ENCODE peak calls at places on chromosomes 3 and 15, in seven cellular contexts. G is IMR-90, D is H9, M is mesendoderm, Z is mesenchymal stem cell, W is neuronal stem cell, J is trophoblast cell. A is an unnamed sample. For H3K79me1, the result is how much of the 10 kb centered on the place peaks cover.

GRCh38 chr3:143170676-143171075 is 51.1 kb downstream of the CHST2 start:
- DNase-seq in G (peak), W (no peak), M (no peak), D (no peak), Z (peak), J (no peak), A (no peak)

GRCh38 chr3:79006077-79006476 is 761.7 kb downstream of the ROBO1 start:
- DNase-seq in Z (no peak), M (no peak), D (no peak), J (no peak), W (no peak), G (no peak), A (no peak)

GRCh38 chr3:2950159-2950558 is 160.0 kb downstream of the IL5RA start:
- DNase-seq in G (no peak), W (no peak), J (no peak), Z (no peak), D (no peak), M (no peak), A (no peak)

GRCh38 chr3:178003756-178004155 is 532.5 kb upstream of the KCNMB2 start:
- DNase-seq in W (no peak), D (no peak), M (no peak), Z (no peak), G (peak), J (peak), A (no peak)

GRCh38 chr3:107987036-107987557 is 103.7 kb downstream of the CD47 start:
- DNase-seq in M (no peak), W (no peak), G (peak), J (peak), Z (peak), D (no peak), A (no peak)

GRCh38 chr15:46080018-46080417 is 445.2 kb downstream of the SQOR start:
- DNase-seq in J (no peak), W (peak), Z (no peak), M (peak), G (no peak), D (peak), A (no peak)

GRCh38 chr3:185820973-185821758 is 3.7 kb downstream of the IGF2BP2 start:
- DNase-seq in J (peak), G (peak), W (no peak), M (peak), Z (peak), D (no peak), A (no peak)

GRCh38 chr15:56629133-56629532 is 104.2 kb downstream of the ZNF280D start:
- DNase-seq in J (peak), G (no peak), Z (peak), D (no peak), M (no peak), W (no peak), A (no peak)

GRCh38 chr3:10459954-10460754 is 45.2 kb downstream of the ATP2B2 start:
- DNase-seq in J (peak), D (peak), W (peak), G (peak), M (peak), Z (peak), A (peak)

GRCh38 chr3:180871901-180872300 is 40.6 kb upstream of the FXR1 start:
- DNase-seq in M (peak), W (no peak), J (no peak), Z (no peak), G (peak), D (no peak), A (no peak)

GRCh38 chr3:128466840-128467541 is at the start of gene DNAJB8:
- DNase-seq in J (no peak), M (no peak), W (no peak), Z (no peak), G (no peak), D (no peak), A (no peak)

GRCh38 chr15:89836255-89837133 is 21.8 kb upstream of the ANPEP start:
- DNase-seq in D (no peak), W (no peak), J (peak), G (peak), Z (peak), M (peak), A (no peak)

GRCh38 chr3:105367063-105367405 is 325 bp downstream of the ALCAM start:
- DNase-seq in W (no peak), J (no peak), G (no peak), D (peak), Z (peak), M (no peak), A (no peak)

GRCh38 chr15:67882487-67883227 is 42.8 kb upstream of the RNU6-1 start:
- DNase-seq in W (no peak), J (no peak), Z (peak), G (peak), D (no peak), M (no peak), A (no peak)

GRCh38 chr15:99969261-99969960 is 236.2 kb upstream of the LYSMD4 start:
- DNase-seq in J (no peak), M (no peak), W (no peak), Z (no peak), G (no peak), D (no peak), A (no peak)

GRCh38 chr15:71800835-71801745 is 9.3 kb upstream of the NR2E3 start:
- DNase-seq in G (peak), M (peak), J (peak), Z (peak), W (peak), D (no peak), A (peak)

GRCh38 chr3:86968224-86968932 is 22.6 kb downstream of the VGLL3 start:
- DNase-seq in D (no peak), Z (no peak), M (no peak), G (no peak), J (peak), W (no peak), A (no peak)

GRCh38 chr3:194814878-194815357 is 129.2 kb downstream of the FAM43A start:
- DNase-seq in J (no peak), D (no peak), G (peak), Z (no peak), W (no peak), M (no peak), A (no peak)

GRCh38 chr3:123941150-123941941 is 19.7 kb downstream of the CCDC14 start:
- DNase-seq in D (no peak), Z (no peak), W (no peak), M (no peak), J (peak), G (no peak), A (no peak)

GRCh38 chr15:65376767-65377104 is 1.1 kb downstream of the IGDCC3 start:
- DNase-seq in M (peak), G (no peak), D (peak), J (no peak), Z (no peak), W (no peak), A (no peak)

GRCh38 chr3:14415501-14415900 is 13.1 kb downstream of the SLC6A6 start:
- DNase-seq in Z (peak), M (no peak), G (peak), W (no peak), D (no peak), J (peak), A (no peak)

GRCh38 chr3:141561426-141562034 is 74.7 kb downstream of the RASA2 start:
- DNase-seq in D (no peak), W (peak), Z (peak), J (peak), G (peak), M (peak), A (no peak)

GRCh38 chr15:89543389-89543788 is 31.9 kb upstream of the TICRR start:
- DNase-seq in W (no peak), J (no peak), M (peak), Z (no peak), D (no peak), G (no peak), A (no peak)

GRCh38 chr3:100717637-100718487 is 8.6 kb downstream of the TFG start:
- DNase-seq in W (no peak), J (no peak), Z (no peak), M (no peak), G (no peak), D (no peak), A (no peak)
- H3K79me1 ChIP-seq in W (under half), J (under half), Z (under half), M (under half), G (under half), D (under half), A (under half)

GRCh38 chr15:50440932-50441331 is 16.7 kb downstream of the USP8 start:
- DNase-seq in J (no peak), G (no peak), Z (no peak), D (no peak), W (no peak), M (no peak), A (no peak)

GRCh38 chr15:50431204-50431603 is 7.0 kb downstream of the USP8 start:
- DNase-seq in G (peak), D (no peak), W (no peak), J (no peak), M (no peak), Z (no peak), A (no peak)

GRCh38 chr15:50438251-50438650 is 14.0 kb downstream of the USP8 start:
- DNase-seq in G (no peak), Z (no peak), D (no peak), W (no peak), M (no peak), J (peak), A (no peak)

GRCh38 chr15:50435772-50436171 is 11.6 kb downstream of the USP8 start:
- DNase-seq in Z (no peak), J (no peak), W (no peak), G (no peak), D (no peak), M (no peak), A (no peak)
- H3K79me1 ChIP-seq in Z (under half), J (under half), W (under half), G (under half), D (under half), M (under half), A (under half)

GRCh38 chr3:160485931-160486330 is 36.3 kb upstream of the TRIM59 start:
- DNase-seq in D (no peak), G (no peak), M (no peak), Z (no peak), W (no peak), J (no peak), A (no peak)

GRCh38 chr3:160486459-160486869 is 36.9 kb upstream of the TRIM59 start:
- DNase-seq in M (peak), Z (peak), W (peak), G (peak), D (no peak), J (peak), A (no peak)

GRCh38 chr3:160490166-160490565 is 40.6 kb upstream of the TRIM59 start:
- DNase-seq in G (no peak), M (no peak), W (no peak), D (no peak), J (peak), Z (no peak), A (no peak)
- H3K79me1 ChIP-seq in G (under half), M (under half), W (under half), D (under half), J (under half), Z (under half), A (under half)

GRCh38 chr15:76168237-76168984 is 108.6 kb downstream of the TMEM266 start:
- DNase-seq in D (no peak), M (no peak), Z (no peak), G (no peak), J (no peak), W (no peak), A (no peak)
- H3K79me1 ChIP-seq in D (under half), M (under half), Z (under half), G (under half), J (under half), W (under half), A (under half)

GRCh38 chr3:134194247-134194646 is 56.4 kb downstream of the RYK start:
- DNase-seq in D (no peak), W (no peak), G (no peak), Z (no peak), M (no peak), J (no peak), A (no peak)
- H3K79me1 ChIP-seq in D (under half), W (under half), G (under half), Z (under half), M (under half), J (under half), A (under half)

GRCh38 chr15:82572986-82573385 is 32.7 kb upstream of the RPS17 start:
- DNase-seq in M (no peak), J (no peak), G (no peak), D (no peak), W (no peak), Z (no peak), A (no peak)

GRCh38 chr15:82570721-82571519 is 30.7 kb upstream of the RPS17 start:
- DNase-seq in J (no peak), G (peak), W (no peak), D (peak), Z (peak), M (peak), A (no peak)

GRCh38 chr15:82569834-82570233 is 29.6 kb upstream of the RPS17 start:
- DNase-seq in J (no peak), M (no peak), Z (no peak), D (no peak), W (no peak), G (no peak), A (no peak)

GRCh38 chr15:82571722-82572222 is 31.5 kb upstream of the RPS17 start:
- DNase-seq in D (peak), J (no peak), M (peak), Z (peak), G (peak), W (peak), A (peak)

GRCh38 chr15:82572311-82572710 is 32.1 kb upstream of the RPS17 start:
- DNase-seq in M (no peak), W (no peak), G (peak), J (no peak), D (no peak), Z (peak), A (no peak)
- H3K79me1 ChIP-seq in M (under half), W (under half), G (under half), J (under half), D (under half), Z (under half), A (under half)

GRCh38 chr3:135018171-135018923 is 223.3 kb downstream of the EPHB1 start:
- DNase-seq in Z (no peak), M (no peak), J (no peak), G (no peak), W (no peak), D (no peak), A (no peak)

GRCh38 chr3:135020181-135020580 is 225.1 kb downstream of the EPHB1 start:
- DNase-seq in G (no peak), M (no peak), W (no peak), Z (no peak), J (no peak), D (no peak), A (no peak)

GRCh38 chr3:135023985-135024658 is 229.1 kb downstream of the EPHB1 start:
- DNase-seq in D (no peak), Z (no peak), M (peak), W (no peak), J (no peak), G (no peak), A (peak)
- H3K79me1 ChIP-seq in D (under half), Z (under half), M (under half), W (under half), J (under half), G (under half), A (under half)

GRCh38 chr15:40593588-40594428 is at the start of gene KNL1:
- DNase-seq in M (peak), W (peak), J (peak), G (peak), D (peak), Z (peak), A (peak)
- H3K79me1 ChIP-seq in M (under half), W (under half), J (under half), G (under half), D (under half), Z (under half), A (under half)

GRCh38 chr3:127374626-127375010 is 86.8 kb upstream of the PRR20G start:
- DNase-seq in M (no peak), W (no peak), D (no peak), J (no peak), Z (no peak), G (no peak), A (no peak)

GRCh38 chr3:127377801-127378442 is 90.1 kb upstream of the PRR20G start:
- DNase-seq in J (no peak), M (no peak), W (no peak), G (no peak), Z (no peak), D (no peak), A (no peak)

GRCh38 chr3:127371846-127372245 is 84.0 kb upstream of the PRR20G start:
- DNase-seq in J (no peak), G (no peak), D (no peak), Z (no peak), W (no peak), M (no peak), A (no peak)

GRCh38 chr3:127373701-127374625 is 86.1 kb upstream of the PRR20G start:
- DNase-seq in G (no peak), M (peak), Z (no peak), J (peak), W (no peak), D (peak), A (peak)

GRCh38 chr3:127375151-127375937 is 87.5 kb upstream of the PRR20G start:
- DNase-seq in G (no peak), J (no peak), M (no peak), Z (no peak), D (no peak), W (no peak), A (no peak)
- H3K79me1 ChIP-seq in G (under half), J (under half), M (under half), Z (under half), D (under half), W (under half), A (under half)

DNA sequence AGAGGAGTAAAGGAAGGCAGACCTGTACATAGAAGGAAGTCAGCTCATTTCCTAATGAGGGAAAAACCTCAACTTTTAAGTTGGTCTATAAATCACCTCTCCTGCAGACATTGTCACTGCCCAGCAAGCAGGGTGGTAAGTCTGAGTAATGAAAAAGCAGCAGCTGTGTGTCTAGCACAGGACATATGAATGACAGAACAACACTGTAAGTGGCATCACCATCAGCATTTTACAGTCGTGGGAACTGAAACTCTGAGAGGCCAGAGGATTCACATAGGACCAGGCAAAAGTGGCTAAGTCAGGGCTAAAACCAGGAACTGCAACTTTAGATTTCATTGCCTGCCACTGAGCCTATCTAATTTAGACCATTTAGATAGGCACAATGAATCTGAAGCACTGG is 235.6 kb downstream of the CLSTN2 start:
- DNase-seq in G (no peak), M (no peak), W (no peak), D (no peak), Z (no peak), J (no peak), A (no peak)
- H3K79me1 ChIP-seq in G (under half), M (under half), W (under half), D (under half), Z (under half), J (under half), A (under half)

A was measured in H1.